ENCODE peak calls at places on chromosomes 12 and 14, in ten cellular contexts. L is NCI-H1092; R is stimulated activated CD4-positive, alpha-beta T cell treated with anti-CD3 and anti-CD28 coated beads, TNF-alpha, amount 100 ng/mL, for 48 hours; A is CD4-positive, alpha-beta T cell; F is activated T-helper 1 cell treated with Interleukin-2 at 50 U/mL for 16 hours; E is astrocyte of the spinal cord; V is SHP77; Q is NCI-H748 treated with DMSO at 0.1 percent for 48 hours; D is upper lobe of right lung; Z is dermis blood vessel endothelial cell. O is an unnamed sample.

GRCh38 chr14:96062010-96062409 is 22.8 kb downstream of the C14orf132 start:
- DNase-seq in L (no peak), R (no peak), A (no peak), F (no peak), E (no peak), V (no peak), Q (no peak), D (no peak), Z (no peak), O (no peak)

GRCh38 chr14:48703728-48704467 is 882.3 kb downstream of the RPS29 start:
- DNase-seq in L (no peak), R (no peak), A (no peak), F (no peak), E (no peak), V (no peak), Q (no peak), D (no peak), Z (no peak), O (no peak)

GRCh38 chr14:98606816-98607215 is 665.2 kb downstream of the BCL11B start:
- DNase-seq in L (no peak), R (no peak), A (no peak), F (no peak), E (no peak), V (no peak), Q (no peak), D (no peak), Z (no peak), O (no peak)

GRCh38 chr12:120468271-120468845 is 1.2 kb downstream of the SRSF9 start:
- DNase-seq in L (no peak), R (peak; percentile 13), A (no peak), F (no peak), E (peak; percentile 60), V (peak; percentile 47), Q (peak; percentile 6), D (peak; percentile 70), Z (peak; percentile 69), O (no peak)

GRCh38 chr14:52048641-52049204 is 20.1 kb downstream of the NID2 start:
- DNase-seq in L (peak; percentile 10), R (no peak), A (no peak), F (no peak), E (peak; percentile 83), V (no peak), Q (no peak), D (no peak), Z (no peak), O (no peak)

GRCh38 chr14:96730386-96730785 is 66.8 kb upstream of the VRK1 start:
- DNase-seq in L (no peak), R (no peak), A (no peak), F (no peak), E (no peak), V (no peak), Q (no peak), D (no peak), Z (no peak), O (no peak)

GRCh38 chr14:99179506-99179905 is 92.5 kb downstream of the BCL11B start:
- DNase-seq in L (no peak), R (no peak), A (no peak), F (no peak), E (no peak), V (no peak), Q (no peak), D (no peak), Z (no peak), O (no peak)

GRCh38 chr12:91913124-91913523 is 232.5 kb downstream of the BTG1 start:
- DNase-seq in L (no peak), R (no peak), A (no peak), F (no peak), E (no peak), V (no peak), Q (no peak), D (no peak), Z (no peak), O (no peak)

GRCh38 chr14:75046899-75047298 is 4.4 kb downstream of the MLH3 start:
- DNase-seq in L (no peak), R (no peak), A (no peak), F (no peak), E (no peak), V (no peak), Q (no peak), D (no peak), Z (no peak), O (no peak)

GRCh38 chr12:63927511-63927910 is 83.0 kb downstream of the SRGAP1 start:
- DNase-seq in L (no peak), R (no peak), A (no peak), F (no peak), E (no peak), V (no peak), Q (no peak), D (no peak), Z (no peak), O (no peak)

O was measured in NCI-H2227 treated with DMSO at 0.1 percent for 48 hours.